ENCODE peak calls at places on chromosomes 4 and X, in four cellular contexts. One of them, this sample, is unnamed.

GRCh38 chrX:9961750-9962149 is 5.4 kb upstream of the CLDN34 start:
- DNase-seq in neural crest cell: no peak
- DNase-seq in ovary: no peak
- DNase-seq in HCT116: no peak
- DNase-seq in this sample: no peak

GRCh38 chrX:42714981-42715688 is 62.8 kb downstream of the PPP1R2C start:
- DNase-seq in ovary: no peak
- DNase-seq in neural crest cell: peak; percentile 57
- DNase-seq in HCT116: no peak
- DNase-seq in this sample: no peak

GRCh38 chr4:75434105-75434504 is 80.1 kb downstream of the RCHY1 start:
- DNase-seq in neural crest cell: no peak
- DNase-seq in HCT116: no peak
- DNase-seq in ovary: no peak
- DNase-seq in this sample: no peak

GRCh38 chr4:78870056-78870455 is 69.2 kb downstream of the PAQR3 start:
- DNase-seq in neural crest cell: no peak
- DNase-seq in ovary: no peak
- DNase-seq in HCT116: no peak
- DNase-seq in this sample: peak; percentile 1

GRCh38 chr4:165765053-165765452 is 108.0 kb upstream of the TLL1 start:
- DNase-seq in HCT116: no peak
- DNase-seq in neural crest cell: no peak
- DNase-seq in ovary: no peak
- DNase-seq in this sample: peak; percentile 9

GRCh38 chr4:98564847-98565246 is 93.6 kb downstream of the TSPAN5 start:
- DNase-seq in HCT116: no peak
- DNase-seq in ovary: no peak
- DNase-seq in neural crest cell: no peak
- DNase-seq in this sample: no peak

GRCh38 chr4:173337463-173337862 is 3.3 kb upstream of the HMGB2 start:
- DNase-seq in neural crest cell: no peak
- DNase-seq in HCT116: no peak
- DNase-seq in ovary: no peak
- DNase-seq in this sample: no peak

GRCh38 chrX:130539721-130540321 is 138.0 kb downstream of the RBMX2 start:
- DNase-seq in ovary: peak; percentile 17
- DNase-seq in HCT116: peak; percentile 27
- DNase-seq in neural crest cell: peak; percentile 57
- DNase-seq in this sample: no peak

GRCh38 chrX:71056857-71057256 is 11.3 kb downstream of the SNX12 start:
- DNase-seq in ovary: no peak
- DNase-seq in HCT116: no peak
- DNase-seq in neural crest cell: no peak
- DNase-seq in this sample: no peak

GRCh38 chr4:169689681-169690080 is 68.1 kb downstream of the HPF1 start:
- DNase-seq in HCT116: no peak
- DNase-seq in neural crest cell: no peak
- DNase-seq in ovary: no peak
- DNase-seq in this sample: no peak

GRCh38 chrX:102746134-102746584 is 25.6 kb downstream of the GPRASP3 start:
- DNase-seq in ovary: peak; percentile 60
- DNase-seq in neural crest cell: no peak
- DNase-seq in HCT116: no peak
- DNase-seq in this sample: no peak

GRCh38 chr4:174365018-174365587 is 81.4 kb downstream of the CEP44 start:
- DNase-seq in HCT116: peak; percentile 26
- DNase-seq in neural crest cell: peak; percentile 14
- DNase-seq in ovary: no peak
- DNase-seq in this sample: no peak

GRCh38 chr4:183873389-183874185 is 31.5 kb upstream of the STOX2 start:
- DNase-seq in HCT116: no peak
- DNase-seq in neural crest cell: no peak
- DNase-seq in ovary: no peak
- DNase-seq in this sample: peak; percentile 45

GRCh38 chrX:13763489-13763888 is 28.9 kb downstream of the OFD1 start:
- DNase-seq in ovary: no peak
- DNase-seq in neural crest cell: no peak
- DNase-seq in HCT116: no peak
- DNase-seq in this sample: no peak

GRCh38 chr4:152708806-152709205 is 29.0 kb upstream of the TMEM154 start:
- DNase-seq in HCT116: no peak
- DNase-seq in neural crest cell: no peak
- DNase-seq in ovary: no peak
- DNase-seq in this sample: no peak

GRCh38 chrX:16039834-16040233 is 83.5 kb upstream of the GRPR start:
- DNase-seq in HCT116: no peak
- DNase-seq in neural crest cell: no peak
- DNase-seq in ovary: no peak
- DNase-seq in this sample: no peak

GRCh38 chrX:100615015-100615414 is 21.6 kb downstream of the TSPAN6 start:
- DNase-seq in HCT116: peak; percentile 22
- DNase-seq in neural crest cell: no peak
- DNase-seq in ovary: peak; percentile 32
- DNase-seq in this sample: no peak

GRCh38 chrX:120029354-120029753 is 48.1 kb downstream of the RHOXF2B start:
- DNase-seq in ovary: no peak
- DNase-seq in HCT116: no peak
- DNase-seq in neural crest cell: no peak
- DNase-seq in this sample: no peak
- TF ChIP-seq CTCF in ovary: no peak
- TF ChIP-seq CTCF in HCT116: no peak
- TF ChIP-seq CTCF in neural crest cell: no peak
- TF ChIP-seq CTCF in this sample: peak; percentile 33

GRCh38 chr4:162727232-162727631 is 439.5 kb downstream of the NAF1 start:
- DNase-seq in neural crest cell: no peak
- DNase-seq in HCT116: peak; percentile 6
- DNase-seq in ovary: no peak
- DNase-seq in this sample: no peak
- TF ChIP-seq CTCF in neural crest cell: no peak
- TF ChIP-seq CTCF in HCT116: peak; percentile 7
- TF ChIP-seq CTCF in ovary: no peak
- TF ChIP-seq CTCF in this sample: no peak

GRCh38 chr4:11598591-11598990 is 169.9 kb upstream of the HS3ST1 start:
- DNase-seq in HCT116: no peak
- DNase-seq in neural crest cell: no peak
- DNase-seq in ovary: no peak
- DNase-seq in this sample: no peak
- TF ChIP-seq CTCF in HCT116: no peak
- TF ChIP-seq CTCF in neural crest cell: no peak
- TF ChIP-seq CTCF in ovary: no peak
- TF ChIP-seq CTCF in this sample: no peak

GRCh38 chr4:151408380-151408629 is 671 bp upstream of the FHIP1A start:
- DNase-seq in ovary: no peak
- DNase-seq in neural crest cell: no peak
- DNase-seq in HCT116: no peak
- DNase-seq in this sample: no peak

GRCh38 chr4:151409470-151410313 is 716 bp downstream of the FHIP1A start:
- DNase-seq in HCT116: peak; percentile 3
- DNase-seq in ovary: peak; percentile 60
- DNase-seq in neural crest cell: no peak
- DNase-seq in this sample: no peak

GRCh38 chr4:151407018-151407417 is 2.0 kb upstream of the FHIP1A start:
- DNase-seq in ovary: no peak
- DNase-seq in neural crest cell: no peak
- DNase-seq in HCT116: no peak
- DNase-seq in this sample: no peak

GRCh38 chr4:151407466-151408379 is 1.3 kb upstream of the FHIP1A start:
- DNase-seq in neural crest cell: no peak
- DNase-seq in HCT116: no peak
- DNase-seq in ovary: peak; percentile 46
- DNase-seq in this sample: no peak

GRCh38 chr4:151408630-151409469 is at the start of gene FHIP1A:
- DNase-seq in ovary: peak; percentile 83
- DNase-seq in neural crest cell: peak; percentile 48
- DNase-seq in HCT116: peak; percentile 93
- DNase-seq in this sample: no peak
- TF ChIP-seq CTCF in ovary: peak; percentile 37
- TF ChIP-seq CTCF in neural crest cell: peak; percentile 35
- TF ChIP-seq CTCF in HCT116: peak; percentile 1
- TF ChIP-seq CTCF in this sample: peak; percentile 10

GRCh38 chr4:66688674-66689073 is 856.6 kb downstream of the CENPC start:
- DNase-seq in neural crest cell: no peak
- DNase-seq in ovary: no peak
- DNase-seq in HCT116: no peak
- DNase-seq in this sample: no peak
- TF ChIP-seq CTCF in neural crest cell: peak; percentile 65
- TF ChIP-seq CTCF in ovary: no peak
- TF ChIP-seq CTCF in HCT116: no peak
- TF ChIP-seq CTCF in this sample: peak; percentile 17

GRCh38 chr4:37463457-37463856 is 218.9 kb downstream of the NWD2 start:
- DNase-seq in neural crest cell: no peak
- DNase-seq in HCT116: no peak
- DNase-seq in ovary: no peak
- DNase-seq in this sample: no peak
- TF ChIP-seq CTCF in neural crest cell: no peak
- TF ChIP-seq CTCF in HCT116: no peak
- TF ChIP-seq CTCF in ovary: no peak
- TF ChIP-seq CTCF in this sample: no peak

DNA sequence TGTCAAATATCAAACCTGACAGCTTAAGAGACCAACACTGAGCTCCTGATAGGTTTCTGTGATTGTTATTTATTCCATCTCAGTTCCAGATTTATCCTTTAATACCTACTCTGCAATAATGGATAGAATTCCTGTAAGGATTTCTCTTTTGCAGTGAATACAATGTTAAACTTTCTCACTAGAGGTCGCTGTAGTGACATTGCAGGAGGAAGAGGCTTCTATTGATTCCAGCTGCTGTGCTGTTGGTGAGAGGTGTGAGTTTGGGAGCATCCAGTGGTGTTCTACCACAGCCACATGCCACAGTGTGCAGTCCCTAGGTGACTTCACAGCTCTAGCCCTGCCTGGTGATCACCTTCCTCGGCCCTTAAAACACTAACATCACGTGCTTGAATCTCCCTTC is 34.6 kb upstream of the DCAF8L2 start:
- DNase-seq in neural crest cell: no peak
- DNase-seq in ovary: no peak
- DNase-seq in HCT116: no peak
- DNase-seq in this sample: no peak
- TF ChIP-seq CTCF in neural crest cell: peak; percentile 65
- TF ChIP-seq CTCF in ovary: no peak
- TF ChIP-seq CTCF in HCT116: peak; percentile 46
- TF ChIP-seq CTCF in this sample: peak; percentile 57

DNA sequence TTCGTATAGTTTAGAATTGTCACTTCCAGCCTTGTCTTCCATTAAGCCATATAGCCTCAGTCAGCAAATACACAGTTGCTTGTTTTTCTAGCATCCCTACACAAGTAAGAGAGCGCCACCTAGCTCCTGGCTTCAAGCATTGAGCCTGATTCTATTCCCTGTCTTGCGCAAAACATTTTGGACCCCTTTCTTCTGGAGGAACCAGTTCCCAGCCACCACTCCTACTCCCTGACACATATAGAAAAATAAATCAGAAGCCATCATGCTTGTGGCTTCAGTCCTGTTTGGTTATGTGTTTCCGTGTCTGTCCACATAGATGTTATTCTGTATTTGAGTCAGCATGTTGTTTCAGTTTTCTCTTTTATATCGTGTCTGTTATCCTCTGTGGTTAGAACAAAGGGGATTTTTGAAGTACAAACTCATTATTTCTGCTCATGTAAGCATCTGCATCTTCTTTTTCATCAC is 59.9 kb downstream of the GK start:
- DNase-seq in HCT116: peak; percentile 21
- DNase-seq in ovary: no peak
- DNase-seq in neural crest cell: peak; percentile 60
- DNase-seq in this sample: no peak
- TF ChIP-seq CTCF in HCT116: peak; percentile 67
- TF ChIP-seq CTCF in ovary: no peak
- TF ChIP-seq CTCF in neural crest cell: peak; percentile 87
- TF ChIP-seq CTCF in this sample: peak; percentile 80

GRCh38 chrX:19677121-19677520 is 161.8 kb upstream of the MAP3K15 start:
- DNase-seq in ovary: no peak
- DNase-seq in neural crest cell: no peak
- DNase-seq in HCT116: no peak
- DNase-seq in this sample: no peak
- TF ChIP-seq CTCF in ovary: no peak
- TF ChIP-seq CTCF in neural crest cell: no peak
- TF ChIP-seq CTCF in HCT116: no peak
- TF ChIP-seq CTCF in this sample: peak; percentile 18

DNA sequence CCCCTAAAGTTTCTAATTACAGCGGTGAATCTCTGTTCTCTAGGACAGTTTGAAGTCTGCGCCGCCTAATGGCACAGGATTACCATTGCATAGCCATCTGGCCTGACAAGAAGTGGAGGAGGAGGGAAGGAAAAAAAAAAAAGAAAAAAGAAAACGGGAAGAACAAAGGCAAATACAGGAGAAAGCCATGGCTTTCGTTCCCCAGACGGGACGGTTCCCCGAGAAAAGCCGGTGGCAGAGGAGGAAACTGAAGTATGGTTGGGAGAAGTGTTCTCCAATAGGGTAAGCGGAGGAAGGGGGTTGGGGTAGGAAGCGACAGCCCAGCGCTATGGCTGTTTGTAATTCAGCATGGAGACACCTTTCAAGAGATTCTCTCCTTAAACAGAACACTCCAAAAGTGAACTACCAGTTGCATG is 80.8 kb downstream of the HMGN5 start:
- DNase-seq in neural crest cell: peak; percentile 30
- DNase-seq in HCT116: no peak
- DNase-seq in ovary: peak; percentile 23
- DNase-seq in this sample: no peak
- TF ChIP-seq CTCF in neural crest cell: peak; percentile 62
- TF ChIP-seq CTCF in HCT116: peak; percentile 55
- TF ChIP-seq CTCF in ovary: no peak
- TF ChIP-seq CTCF in this sample: peak; percentile 54